ENCODE peak calls at places on chromosomes 11 and 22, in eight cellular contexts. O, T, Q, L, H, X, B and J are unnamed samples. For H3K4me1, the result is how much of the 10 kb centered on the place peaks cover.

GRCh38 chr11:117818036-117818858 is 6.3 kb downstream of the FXYD2 start:
- DNase-seq in O (no peak), T (no peak), Q (no peak), L (no peak), H (no peak), X (no peak), B (no peak), J (peak)

GRCh38 chr22:44816141-44816540 is 63.8 kb downstream of the ARHGAP8 start:
- DNase-seq in O (no peak), T (no peak), Q (no peak), L (no peak), H (peak), X (no peak), B (no peak), J (no peak)

GRCh38 chr22:46428602-46429326 is 93.2 kb downstream of the TRMU start:
- DNase-seq in O (no peak), T (no peak), Q (no peak), L (no peak), H (no peak), X (no peak), B (no peak), J (no peak)

GRCh38 chr11:83681944-83682644 is 395.9 kb upstream of the CCDC90B start:
- DNase-seq in O (no peak), T (no peak), Q (no peak), L (no peak), H (no peak), X (no peak), B (no peak), J (no peak)

GRCh38 chr11:1619449-1619848 is 2.5 kb downstream of the KRTAP5-4 start:
- DNase-seq in O (no peak), T (no peak), Q (no peak), L (no peak), H (no peak), X (no peak), B (peak), J (no peak)

GRCh38 chr11:120295110-120295509 is 30.0 kb upstream of the TLCD5 start:
- DNase-seq in O (peak), T (no peak), Q (no peak), L (no peak), H (no peak), X (no peak), B (no peak), J (no peak)

GRCh38 chr11:134739136-134739535 is 327.1 kb upstream of the B3GAT1 start:
- DNase-seq in O (no peak), T (no peak), Q (no peak), L (no peak), H (no peak), X (no peak), B (peak), J (no peak)

GRCh38 chr11:72543849-72544535 is 109.7 kb upstream of the CLPB start:
- DNase-seq in O (no peak), T (no peak), Q (no peak), L (no peak), H (no peak), X (no peak), B (no peak), J (no peak)

GRCh38 chr11:57904369-57904768 is 119.3 kb upstream of the OR9Q1 start:
- DNase-seq in O (no peak), T (no peak), Q (no peak), L (no peak), H (no peak), X (no peak), B (no peak), J (no peak)

GRCh38 chr11:36316049-36316448 is 20.0 kb downstream of the PRR5L start:
- DNase-seq in O (no peak), T (no peak), Q (no peak), L (no peak), H (no peak), X (no peak), B (no peak), J (no peak)

GRCh38 chr11:96309001-96309642 is 33.9 kb downstream of the MAML2 start:
- DNase-seq in O (no peak), T (no peak), Q (no peak), L (no peak), H (no peak), X (no peak), B (no peak), J (no peak)

GRCh38 chr11:10605941-10606381 is 37.5 kb upstream of the LYVE1 start:
- DNase-seq in O (no peak), T (no peak), Q (peak), L (no peak), H (peak), X (peak), B (peak), J (peak)

GRCh38 chr11:35964846-35965245 is 21.0 kb downstream of the LDLRAD3 start:
- DNase-seq in O (no peak), T (no peak), Q (no peak), L (no peak), H (no peak), X (no peak), B (no peak), J (no peak)

GRCh38 chr11:95477981-95478380 is 247.0 kb upstream of the SESN3 start:
- DNase-seq in O (no peak), T (no peak), Q (no peak), L (no peak), H (no peak), X (no peak), B (no peak), J (no peak)

GRCh38 chr11:84549221-84549620 is 1077.9 kb downstream of the DLG2 start:
- DNase-seq in O (no peak), T (no peak), Q (no peak), L (no peak), H (no peak), X (no peak), B (no peak), J (no peak)

GRCh38 chr11:46364056-46364455 is 16.8 kb downstream of the DGKZ start:
- DNase-seq in O (no peak), T (no peak), Q (no peak), L (no peak), H (no peak), X (no peak), B (no peak), J (no peak)

GRCh38 chr11:97364047-97364446 is 974.2 kb downstream of the JRKL start:
- DNase-seq in O (no peak), T (no peak), Q (no peak), L (no peak), H (no peak), X (no peak), B (no peak), J (no peak)

GRCh38 chr11:13440100-13440855 is 22.7 kb downstream of the BTBD10 start:
- DNase-seq in O (peak), T (no peak), Q (peak), L (no peak), H (no peak), X (no peak), B (peak), J (no peak)

GRCh38 chr11:9784602-9785315 is 120.9 kb downstream of the SWAP70 start:
- DNase-seq in O (no peak), T (no peak), Q (no peak), L (no peak), H (no peak), X (no peak), B (no peak), J (no peak)

GRCh38 chr11:6481924-6482275 is 599 bp downstream of the TIMM10B start:
- DNase-seq in O (no peak), T (no peak), Q (no peak), L (no peak), H (no peak), X (no peak), B (no peak), J (no peak)

GRCh38 chr11:235180-235997 is 753 bp downstream of the SIRT3 start:
- DNase-seq in O (no peak), T (no peak), Q (no peak), L (peak), H (no peak), X (no peak), B (no peak), J (no peak)

GRCh38 chr22:43743131-43743530 is 69.0 kb downstream of the EFCAB6 start:
- DNase-seq in O (no peak), T (no peak), Q (peak), L (no peak), H (no peak), X (no peak), B (no peak), J (no peak)

GRCh38 chr22:45997077-45997774 is 20.3 kb upstream of the WNT7B start:
- DNase-seq in O (peak), T (peak), Q (peak), L (peak), H (peak), X (no peak), B (peak), J (peak)

GRCh38 chr11:121936375-121936774 is 179.6 kb downstream of the BLID start:
- DNase-seq in O (no peak), T (no peak), Q (no peak), L (no peak), H (no peak), X (no peak), B (no peak), J (no peak)

GRCh38 chr11:131473510-131473909 is 103.1 kb downstream of the NTM start:
- DNase-seq in O (no peak), T (no peak), Q (no peak), L (no peak), H (no peak), X (no peak), B (no peak), J (no peak)

GRCh38 chr11:650482-650881 is 13.4 kb downstream of the DRD4 start:
- DNase-seq in O (no peak), T (no peak), Q (no peak), L (no peak), H (no peak), X (no peak), B (no peak), J (no peak)

GRCh38 chr11:80330302-80330701 is 889.5 kb upstream of the TENM4 start:
- DNase-seq in O (no peak), T (no peak), Q (no peak), L (no peak), H (no peak), X (no peak), B (no peak), J (no peak)

GRCh38 chr11:61294717-61295595 is at the start of gene VWCE:
- DNase-seq in O (peak), T (no peak), Q (peak), L (no peak), H (peak), X (peak), B (peak), J (peak)

GRCh38 chr11:131664811-131665210 is 294.4 kb downstream of the NTM start:
- DNase-seq in O (no peak), T (peak), Q (no peak), L (no peak), H (no peak), X (no peak), B (no peak), J (no peak)

GRCh38 chr22:49577168-49578060 is 250.3 kb downstream of the BRD1 start:
- DNase-seq in O (no peak), T (no peak), Q (no peak), L (peak), H (no peak), X (no peak), B (peak), J (peak)

GRCh38 chr22:21856197-21856596 is 11.2 kb downstream of the MAPK1 start:
- DNase-seq in O (no peak), T (no peak), Q (no peak), L (no peak), H (no peak), X (no peak), B (no peak), J (no peak)

GRCh38 chr22:21860640-21861039 is 6.8 kb downstream of the MAPK1 start:
- DNase-seq in O (no peak), T (no peak), Q (no peak), L (no peak), H (no peak), X (no peak), B (no peak), J (no peak)

GRCh38 chr22:21857501-21857914 is 9.9 kb downstream of the MAPK1 start:
- DNase-seq in O (no peak), T (no peak), Q (no peak), L (no peak), H (no peak), X (peak), B (no peak), J (no peak)

GRCh38 chr22:21856868-21857267 is 10.6 kb downstream of the MAPK1 start:
- DNase-seq in O (no peak), T (no peak), Q (no peak), L (no peak), H (no peak), X (no peak), B (no peak), J (no peak)

GRCh38 chr22:21858025-21858764 is 9.2 kb downstream of the MAPK1 start:
- DNase-seq in O (no peak), T (no peak), Q (no peak), L (no peak), H (no peak), X (no peak), B (no peak), J (no peak)
- H3K4me1 ChIP-seq in O (under half), T (half or more), Q (under half), L (under half), H (half or more), X (half or more), B (under half), J (half or more)

GRCh38 chr11:75351541-75352416 is at the start of gene ARRB1:
- DNase-seq in O (peak), T (no peak), Q (peak), L (peak), H (peak), X (peak), B (peak), J (peak)
- H3K27ac ChIP-seq in O (peak), T (peak), Q (no peak), L (peak), H (peak), X (peak), B (peak), J (peak)

DNA sequence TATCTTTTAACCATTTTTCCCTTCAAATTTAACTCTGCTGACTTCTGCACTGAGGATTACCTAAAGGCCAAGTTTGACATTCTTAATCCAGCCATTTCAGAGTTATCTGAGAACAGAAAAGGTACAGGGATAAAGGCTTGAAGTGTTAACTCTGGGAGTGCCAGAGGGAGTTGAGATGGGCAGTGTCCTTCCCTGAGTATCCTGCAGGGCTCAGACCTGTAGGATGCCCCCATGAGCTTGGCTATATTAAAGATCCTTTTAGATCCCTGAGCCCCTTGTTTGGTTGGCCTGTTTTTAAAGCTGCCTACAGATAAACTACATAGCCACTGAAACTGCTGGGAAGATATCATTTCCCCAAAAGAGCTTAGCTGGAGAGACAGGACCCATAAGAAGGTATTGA is 268.4 kb upstream of the KIRREL3 start:
- DNase-seq in O (no peak), T (no peak), Q (no peak), L (no peak), H (no peak), X (no peak), B (no peak), J (no peak)
- H3K4me1 ChIP-seq in O (under half), T (under half), Q (under half), L (under half), H (under half), X (under half), B (under half), J (under half)

GRCh38 chr11:62445314-62445740 is 26.5 kb downstream of the SCGB1A1 start:
- DNase-seq in O (no peak), T (no peak), Q (no peak), L (peak), H (peak), X (no peak), B (no peak), J (no peak)
- H3K27ac ChIP-seq in O (no peak), T (peak), Q (no peak), L (peak), H (peak), X (no peak), B (peak), J (peak)

GRCh38 chr11:33706961-33707360 is 6.3 kb upstream of the C11orf91 start:
- DNase-seq in O (no peak), T (no peak), Q (no peak), L (no peak), H (no peak), X (no peak), B (no peak), J (no peak)
- H3K4me1 ChIP-seq in O (under half), T (under half), Q (under half), L (under half), H (half or more), X (half or more), B (under half), J (half or more)

GRCh38 chr22:41383085-41383484 is 1.3 kb downstream of the TEF start:
- DNase-seq in O (no peak), T (no peak), Q (no peak), L (no peak), H (no peak), X (no peak), B (no peak), J (no peak)

GRCh38 chr22:41382098-41382578 is 396 bp downstream of the TEF start:
- DNase-seq in O (peak), T (peak), Q (peak), L (peak), H (peak), X (no peak), B (peak), J (peak)

GRCh38 chr22:41381329-41382097 is at the start of gene TEF:
- DNase-seq in O (peak), T (peak), Q (peak), L (peak), H (peak), X (peak), B (peak), J (peak)

GRCh38 chr22:41380993-41381328 is 781 bp upstream of the TEF start:
- DNase-seq in O (peak), T (peak), Q (no peak), L (no peak), H (no peak), X (peak), B (peak), J (peak)

DNA sequence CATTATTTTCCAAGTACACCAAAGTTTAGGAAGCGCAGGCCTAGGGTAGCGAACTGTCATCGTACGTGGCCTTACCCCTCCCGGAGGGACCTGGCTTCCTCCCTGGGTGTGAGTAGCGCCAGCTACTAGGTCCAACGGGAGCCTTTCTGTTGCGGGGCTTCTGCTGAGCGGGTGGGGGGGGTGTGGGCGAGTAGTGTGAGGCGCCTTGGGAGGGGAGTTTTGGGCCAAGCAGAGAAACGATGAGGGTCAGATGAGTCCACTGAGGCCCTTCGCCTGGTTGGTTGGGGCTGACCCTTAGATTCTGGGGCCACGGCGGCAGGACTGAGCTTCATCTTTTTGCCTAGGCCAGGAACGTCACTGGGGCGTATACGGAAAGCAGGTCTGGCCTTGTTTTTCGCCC is 868 bp downstream of the TEF start:
- DNase-seq in O (no peak), T (no peak), Q (no peak), L (no peak), H (no peak), X (no peak), B (no peak), J (no peak)
- H3K27ac ChIP-seq in O (peak), T (peak), Q (no peak), L (peak), H (peak), X (peak), B (peak), J (peak)

DNA sequence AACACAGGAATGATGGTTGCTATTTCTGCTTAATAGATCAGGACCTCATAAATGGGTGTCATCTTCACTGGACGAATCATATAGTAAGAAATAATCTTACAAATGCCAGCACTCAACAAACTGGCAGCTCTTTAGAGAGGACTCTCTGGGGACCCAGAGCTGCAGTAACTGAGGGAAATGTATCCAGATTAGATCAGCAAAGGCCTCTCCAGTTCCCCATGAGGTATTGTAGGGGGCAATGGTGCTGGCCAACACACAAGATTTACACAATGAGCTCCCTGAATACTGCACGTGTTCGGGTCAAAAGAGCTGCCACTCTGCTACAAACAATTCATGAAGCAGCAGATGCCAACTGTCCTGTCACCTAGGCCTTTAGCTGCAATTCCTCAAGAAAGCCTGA is 110.2 kb downstream of the RBFOX2 start:
- DNase-seq in O (no peak), T (no peak), Q (no peak), L (no peak), H (no peak), X (no peak), B (no peak), J (no peak)
- H3K4me1 ChIP-seq in O (under half), T (half or more), Q (under half), L (under half), H (half or more), X (half or more), B (under half), J (half or more)

GRCh38 chr22:31305194-31305593 is 12.9 kb upstream of the PIK3IP1 start:
- DNase-seq in O (no peak), T (no peak), Q (no peak), L (no peak), H (no peak), X (no peak), B (no peak), J (no peak)

GRCh38 chr22:31313366-31314147 is 21.3 kb upstream of the PIK3IP1 start:
- DNase-seq in O (peak), T (peak), Q (peak), L (peak), H (peak), X (peak), B (peak), J (peak)

DNA sequence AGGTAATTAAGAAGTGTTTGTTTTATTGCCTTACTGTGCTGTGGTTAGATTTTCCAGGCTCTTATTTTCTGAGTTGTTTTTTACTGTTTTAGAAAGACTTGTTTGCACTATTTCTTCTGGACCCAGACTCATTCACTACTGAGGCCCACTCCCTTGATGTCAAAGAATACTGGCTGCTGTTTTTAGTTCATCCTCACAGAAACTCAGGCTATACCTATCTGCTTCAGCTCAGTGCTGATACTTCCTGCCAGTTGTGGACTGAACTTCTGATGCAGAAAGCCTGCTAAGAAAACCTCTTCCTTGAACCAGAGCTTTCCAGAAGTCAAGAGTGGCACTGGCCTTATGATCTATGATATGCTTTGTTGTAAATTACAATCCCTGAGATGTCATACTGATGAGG is 15.9 kb upstream of the PIK3IP1 start:
- DNase-seq in O (no peak), T (no peak), Q (no peak), L (no peak), H (no peak), X (no peak), B (no peak), J (no peak)
- H3K27ac ChIP-seq in O (no peak), T (no peak), Q (no peak), L (no peak), H (no peak), X (no peak), B (no peak), J (no peak)